ENCODE peak calls at places on chromosome 22, in seven cellular contexts. S is A549, Q is esophagus muscularis mucosa, G is ovary, H is HCT116, C is prostate gland, N is right lobe of liver. W is an unnamed sample.

GRCh38 chr22:26588749-26589366 is 1.1 kb downstream of the TPST2 start:
- DNase-seq in Q (no peak), N (no peak), H (no peak), S (no peak), C (no peak), G (no peak), W (no peak)

GRCh38 chr22:49608660-49609059 is 219.0 kb downstream of the BRD1 start:
- DNase-seq in G (no peak), N (no peak), S (no peak), H (no peak), C (no peak), Q (no peak), W (no peak)

GRCh38 chr22:26781591-26781990 is 124.2 kb downstream of the MIAT start:
- DNase-seq in S (no peak), H (no peak), N (no peak), C (no peak), G (no peak), Q (no peak), W (no peak)

GRCh38 chr22:28252539-28252938 is 333.5 kb upstream of the PITPNB start:
- DNase-seq in G (no peak), Q (no peak), S (no peak), C (no peak), N (no peak), H (no peak), W (no peak)

GRCh38 chr22:30870451-30871345 is 97.9 kb downstream of the MORC2 start:
- DNase-seq in N (peak), C (no peak), H (no peak), S (no peak), G (no peak), Q (no peak), W (no peak)

GRCh38 chr22:29765905-29766631 is 739 bp downstream of the ZMAT5 start:
- DNase-seq in S (no peak), H (no peak), C (no peak), G (no peak), N (no peak), Q (no peak), W (no peak)

GRCh38 chr22:25852223-25852622 is 110.2 kb downstream of the MYO18B start:
- DNase-seq in H (no peak), S (no peak), C (no peak), G (no peak), Q (no peak), N (no peak), W (no peak)

GRCh38 chr22:25402160-25402500 is 162.3 kb upstream of the GRK3 start:
- DNase-seq in H (no peak), Q (no peak), C (no peak), N (peak), G (no peak), S (no peak), W (no peak)

GRCh38 chr22:32650553-32651345 is 150.8 kb upstream of the TIMP3 start:
- DNase-seq in H (no peak), S (no peak), G (no peak), C (no peak), Q (no peak), N (no peak), W (no peak)

GRCh38 chr22:37021710-37022482 is 2.4 kb downstream of the MPST start:
- DNase-seq in S (no peak), C (no peak), N (peak), H (peak), G (no peak), Q (no peak), W (peak)

GRCh38 chr22:29342177-29342576 is 26.7 kb upstream of the RASL10A start:
- DNase-seq in H (no peak), C (no peak), G (no peak), S (no peak), N (no peak), Q (no peak), W (no peak)

GRCh38 chr22:35275580-35275979 is 18.3 kb downstream of the HMGXB4 start:
- DNase-seq in N (no peak), C (no peak), S (no peak), H (no peak), Q (no peak), G (no peak), W (no peak)

GRCh38 chr22:27452916-27453315 is 348.6 kb downstream of the MN1 start:
- DNase-seq in Q (no peak), S (no peak), C (no peak), H (no peak), G (no peak), N (no peak), W (no peak)

GRCh38 chr22:46054091-46054877 is 77.3 kb upstream of the WNT7B start:
- DNase-seq in N (peak), C (no peak), S (no peak), Q (no peak), H (no peak), G (peak), W (peak)

GRCh38 chr22:46055851-46056168 is 78.8 kb upstream of the WNT7B start:
- DNase-seq in H (no peak), N (no peak), G (no peak), C (no peak), S (no peak), Q (no peak), W (no peak)

GRCh38 chr22:46053563-46054090 is 76.7 kb upstream of the WNT7B start:
- DNase-seq in N (peak), G (peak), Q (no peak), C (peak), H (no peak), S (peak), W (no peak)

GRCh38 chr22:46055176-46055850 is 78.4 kb upstream of the WNT7B start:
- DNase-seq in G (peak), H (no peak), C (no peak), S (no peak), Q (no peak), N (peak), W (peak)

DNA sequence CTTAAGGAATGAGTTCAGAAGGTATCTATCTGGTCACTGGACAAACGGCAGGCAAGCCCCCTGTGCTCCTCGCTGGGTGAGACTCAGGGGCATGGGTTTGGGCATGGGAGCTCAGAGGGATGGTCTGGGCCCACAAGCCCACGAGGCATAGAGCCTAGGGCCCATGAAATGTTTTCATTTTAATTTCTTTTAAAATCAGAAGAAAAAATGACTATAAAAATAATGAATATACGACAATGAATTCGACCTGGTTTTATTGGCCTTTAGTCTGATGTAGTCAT is 77.9 kb upstream of the WNT7B start:
- DNase-seq in G (no peak), S (no peak), Q (no peak), H (no peak), N (peak), C (no peak), W (no peak)
- H3K27ac ChIP-seq in G (peak), S (peak), Q (peak), H (peak), N (peak), C (peak), W (peak)

GRCh38 chr22:17969732-17970131 is 54.6 kb downstream of the MICAL3 start:
- DNase-seq in C (no peak), N (no peak), G (no peak), Q (no peak), S (peak), H (no peak), W (no peak)

GRCh38 chr22:17971711-17972110 is 52.6 kb downstream of the MICAL3 start:
- DNase-seq in C (no peak), H (no peak), Q (no peak), N (no peak), G (no peak), S (no peak), W (no peak)

GRCh38 chr22:17972385-17973181 is 51.8 kb downstream of the MICAL3 start:
- DNase-seq in G (peak), S (peak), C (no peak), H (no peak), Q (no peak), N (peak), W (no peak)

GRCh38 chr22:17968126-17968525 is 56.2 kb downstream of the MICAL3 start:
- DNase-seq in G (no peak), N (no peak), C (no peak), H (no peak), Q (no peak), S (no peak), W (no peak)

GRCh38 chr22:17970205-17970708 is 54.1 kb downstream of the MICAL3 start:
- DNase-seq in G (no peak), Q (no peak), H (no peak), S (no peak), N (no peak), C (no peak), W (no peak)
- TF ChIP-seq POLR2A in G (no peak), Q (no peak), H (no peak), S (no peak), N (no peak), C (no peak), W (no peak)

GRCh38 chr22:17269224-17269606 is 50.0 kb upstream of the ADA2 start:
- DNase-seq in H (no peak), Q (no peak), S (no peak), G (no peak), N (no peak), C (no peak), W (no peak)

GRCh38 chr22:17271711-17272451 is 52.6 kb upstream of the ADA2 start:
- DNase-seq in G (no peak), C (no peak), S (no peak), N (no peak), Q (no peak), H (no peak), W (no peak)

GRCh38 chr22:17268501-17269223 is 49.4 kb upstream of the ADA2 start:
- DNase-seq in H (no peak), G (no peak), N (no peak), Q (no peak), C (no peak), S (no peak), W (no peak)

GRCh38 chr22:17267661-17268330 is 48.6 kb upstream of the ADA2 start:
- DNase-seq in N (no peak), S (no peak), H (no peak), C (no peak), G (no peak), Q (no peak), W (no peak)

GRCh38 chr22:17269607-17270261 is 50.5 kb upstream of the ADA2 start:
- DNase-seq in G (no peak), S (no peak), N (peak), C (no peak), H (no peak), Q (no peak), W (no peak)
- H3K27ac ChIP-seq in G (no peak), S (no peak), N (peak), C (no peak), H (no peak), Q (no peak), W (no peak)

GRCh38 chr22:41526226-41526531 is 18.1 kb downstream of the POLR3H start:
- DNase-seq in G (no peak), H (no peak), N (no peak), C (no peak), S (no peak), Q (no peak), W (no peak)

GRCh38 chr22:41530612-41531421 is 13.5 kb downstream of the POLR3H start:
- DNase-seq in Q (no peak), C (no peak), S (no peak), H (no peak), N (no peak), G (no peak), W (no peak)

GRCh38 chr22:41526802-41527799 is 17.2 kb downstream of the POLR3H start:
- DNase-seq in S (peak), C (no peak), N (peak), H (no peak), G (peak), Q (no peak), W (no peak)

GRCh38 chr22:41528938-41529561 is 15.2 kb downstream of the POLR3H start:
- DNase-seq in Q (no peak), S (no peak), N (no peak), C (no peak), G (no peak), H (no peak), W (no peak)

GRCh38 chr22:41528132-41528766 is 16.0 kb downstream of the POLR3H start:
- DNase-seq in Q (no peak), C (no peak), S (no peak), N (no peak), G (no peak), H (no peak), W (no peak)
- TF ChIP-seq POLR2A in Q (no peak), C (no peak), S (no peak), N (no peak), G (no peak), H (no peak), W (no peak)

GRCh38 chr22:39839198-39839597 is 54.4 kb downstream of the ENTHD1 start:
- DNase-seq in H (no peak), C (no peak), S (no peak), G (no peak), Q (no peak), N (no peak), W (no peak)
- H3K27ac ChIP-seq in H (no peak), C (no peak), S (no peak), G (no peak), Q (no peak), N (no peak), W (no peak)

GRCh38 chr22:38272373-38273134 is at the start of gene TMEM184B:
- DNase-seq in G (peak), H (peak), C (peak), N (peak), Q (no peak), S (peak), W (peak)
- TF ChIP-seq POLR2A in G (peak), H (no peak), C (peak), N (peak), Q (peak), S (peak), W (peak)

GRCh38 chr22:23751441-23751996 is 607 bp upstream of the ZNF70 start:
- DNase-seq in S (no peak), C (no peak), Q (no peak), H (no peak), N (no peak), G (no peak), W (no peak)

GRCh38 chr22:23753371-23753770 is 854 bp downstream of the VPREB3 start:
- DNase-seq in Q (no peak), N (no peak), C (no peak), G (no peak), S (no peak), H (no peak), W (no peak)

GRCh38 chr22:23754220-23754919 is at the start of gene VPREB3:
- DNase-seq in S (no peak), N (no peak), G (no peak), Q (no peak), H (no peak), C (no peak), W (no peak)

GRCh38 chr22:23752090-23752691 is 1.3 kb upstream of the ZNF70 start:
- DNase-seq in C (no peak), Q (no peak), G (no peak), S (no peak), H (no peak), N (no peak), W (no peak)

DNA sequence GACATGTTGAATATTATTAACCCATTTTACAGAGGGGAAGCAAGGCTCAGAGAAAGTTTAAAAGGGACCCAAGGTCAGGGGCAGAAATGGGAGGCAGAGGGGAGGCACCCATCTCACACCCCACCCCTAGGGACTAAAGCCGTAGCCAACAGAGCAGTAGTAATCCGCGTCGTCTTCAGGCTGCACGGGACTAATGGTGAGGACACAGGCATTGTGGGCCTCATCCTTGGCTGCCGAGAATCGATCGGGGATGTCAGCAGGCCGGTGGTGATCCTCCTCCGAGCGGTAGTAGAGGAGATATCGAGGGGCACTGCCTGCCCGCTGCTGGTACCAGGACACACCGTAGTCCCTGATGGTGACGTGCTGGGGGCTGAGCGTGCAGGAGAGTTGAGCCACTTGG is 1.5 kb downstream of the VPREB3 start:
- DNase-seq in H (no peak), Q (no peak), N (no peak), C (no peak), S (no peak), G (no peak), W (no peak)
- H3K27ac ChIP-seq in H (no peak), Q (no peak), N (no peak), C (no peak), S (no peak), G (no peak), W (no peak)

DNA sequence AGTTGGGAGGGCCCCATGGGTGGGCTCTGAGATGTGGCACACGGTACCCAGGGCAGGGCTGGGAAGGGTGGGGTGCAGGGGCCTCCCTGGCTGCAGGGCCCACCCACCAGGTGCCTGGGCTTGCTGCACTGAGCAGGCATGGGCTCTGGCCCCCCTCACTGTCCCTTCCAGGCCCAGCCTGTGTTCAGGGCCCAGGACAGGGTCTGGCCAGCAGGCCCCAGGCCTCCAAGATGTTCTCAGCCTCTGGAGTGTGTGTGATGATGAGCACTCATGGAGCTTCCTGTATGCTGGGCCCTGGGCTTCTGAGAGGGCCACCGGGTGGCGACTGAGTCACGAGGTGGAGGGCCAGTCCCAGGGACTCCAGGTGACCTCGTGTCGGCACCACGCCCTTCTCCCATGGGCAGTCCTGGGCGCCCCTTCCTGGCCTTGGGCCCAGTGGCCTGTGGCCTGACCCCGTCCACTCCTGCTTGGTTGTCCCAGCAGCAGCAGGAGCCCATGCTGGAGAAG is 55.9 kb upstream of the CCDC188 start:
- DNase-seq in S (no peak), C (no peak), G (no peak), N (peak), Q (no peak), H (no peak), W (no peak)
- TF ChIP-seq POLR2A in S (no peak), C (no peak), G (no peak), N (no peak), Q (no peak), H (no peak), W (no peak)

GRCh38 chr22:44049369-44050231 is 25.5 kb downstream of the PARVB start:
- DNase-seq in G (peak), N (no peak), H (no peak), Q (no peak), S (no peak), C (no peak), W (no peak)
- H3K27ac ChIP-seq in G (no peak), N (no peak), H (no peak), Q (no peak), S (no peak), C (no peak), W (no peak)